ENCODE peak calls at places on chromosomes 5 and 9, in five cellular contexts. O, P, N, Q and W are unnamed samples.

GRCh38 chr9:749712-750111 is 91.8 kb upstream of the DMRT1 start:
- DNase-seq in N (no peak), Q (no peak), O (no peak), P (no peak), W (no peak)

GRCh38 chr9:133004091-133005072 is 25.9 kb downstream of the GFI1B start:
- DNase-seq in O (no peak), Q (no peak), N (no peak), P (no peak), W (no peak)

GRCh38 chr5:73950441-73950873 is 324.5 kb downstream of the ARHGEF28 start:
- DNase-seq in P (no peak), N (no peak), O (no peak), Q (no peak), W (no peak)

GRCh38 chr9:16899611-16900010 is 29.1 kb upstream of the BNC2 start:
- DNase-seq in O (no peak), P (no peak), Q (no peak), N (no peak), W (no peak)

GRCh38 chr9:74721696-74722660 is 165.7 kb downstream of the TRPM6 start:
- DNase-seq in P (no peak), O (no peak), Q (no peak), N (no peak), W (no peak)

GRCh38 chr9:123424131-123424530 is 68.1 kb downstream of the CRB2 start:
- DNase-seq in Q (no peak), N (no peak), P (no peak), O (no peak), W (peak)

GRCh38 chr9:116716441-116716840 is 29.3 kb downstream of the TRIM32 start:
- DNase-seq in N (no peak), Q (no peak), P (no peak), O (no peak), W (no peak)

GRCh38 chr5:140146523-140146842 is 20.7 kb downstream of the IGIP start:
- DNase-seq in O (no peak), P (no peak), Q (no peak), N (no peak), W (no peak)

GRCh38 chr9:116342071-116342470 is 188.5 kb downstream of the PAPPA start:
- DNase-seq in Q (no peak), P (no peak), N (no peak), O (no peak), W (no peak)

GRCh38 chr5:155772009-155772662 is 554.8 kb upstream of the SGCD start:
- DNase-seq in P (no peak), Q (no peak), O (no peak), N (no peak), W (no peak)

GRCh38 chr5:81233080-81233634 is at the start of gene CKMT2:
- DNase-seq in P (no peak), O (no peak), N (no peak), Q (no peak), W (peak)

GRCh38 chr5:172953776-172954189 is 5.4 kb upstream of the RPL26L1 start:
- DNase-seq in N (no peak), Q (no peak), O (no peak), P (no peak), W (no peak)

GRCh38 chr5:149060325-149060724 is 2.5 kb downstream of the SH3TC2 start:
- DNase-seq in Q (no peak), O (peak), P (no peak), N (no peak), W (no peak)

GRCh38 chr9:111914749-111915424 is 18.3 kb downstream of the UGCG start:
- DNase-seq in O (no peak), P (no peak), Q (peak), N (no peak), W (no peak)

GRCh38 chr5:75320341-75320740 is 16.7 kb upstream of the HMGCR start:
- DNase-seq in N (no peak), Q (no peak), O (no peak), P (no peak), W (no peak)

GRCh38 chr5:100186181-100186580 is 349.0 kb upstream of the FAM174A start:
- DNase-seq in Q (no peak), N (no peak), O (no peak), P (no peak), W (no peak)

GRCh38 chr9:4674783-4675182 is 4.6 kb upstream of the CDC37L1 start:
- DNase-seq in O (no peak), N (no peak), Q (no peak), P (no peak), W (no peak)

GRCh38 chr5:142823176-142823575 is 53.0 kb downstream of the ARHGAP26 start:
- DNase-seq in P (no peak), O (no peak), Q (no peak), N (no peak), W (no peak)

GRCh38 chr5:141716009-141716408 is 34.0 kb upstream of the ARAP3 start:
- DNase-seq in P (no peak), Q (no peak), O (no peak), N (no peak), W (peak)